ENCODE peak calls at places on chromosome 1, in ten cellular contexts. One of them, this sample, is unnamed.

GRCh38 chr1:22018583-22019559 is 17.4 kb downstream of the CELA3A start:
- DNase-seq in fibroblast of mammary gland: peak; percentile 97
- DNase-seq in EL: peak; percentile 91
- DNase-seq in NCI-H460: peak; percentile 42
- DNase-seq in Ammon's horn: peak; percentile 23
- DNase-seq in occipital lobe: no peak
- DNase-seq in naive thymus-derived CD8-positive, alpha-beta T cell: peak; percentile 38
- DNase-seq in erythroblast: peak; percentile 18
- DNase-seq in central memory CD8-positive, alpha-beta T cell: peak; percentile 46
- DNase-seq in NCI-H2171: no peak
- DNase-seq in this sample: no peak

GRCh38 chr1:21295059-21295401 is 4.8 kb upstream of the ECE1 start:
- DNase-seq in fibroblast of mammary gland: peak; percentile 80
- DNase-seq in EL: peak; percentile 38
- DNase-seq in NCI-H460: no peak
- DNase-seq in Ammon's horn: no peak
- DNase-seq in occipital lobe: no peak
- DNase-seq in naive thymus-derived CD8-positive, alpha-beta T cell: no peak
- DNase-seq in erythroblast: peak; percentile 65
- DNase-seq in central memory CD8-positive, alpha-beta T cell: no peak
- DNase-seq in NCI-H2171: no peak
- DNase-seq in this sample: no peak

GRCh38 chr1:38209986-38210385 is 163.4 kb upstream of the POU3F1 start:
- DNase-seq in fibroblast of mammary gland: no peak
- DNase-seq in EL: no peak
- DNase-seq in NCI-H460: no peak
- DNase-seq in Ammon's horn: no peak
- DNase-seq in occipital lobe: no peak
- DNase-seq in naive thymus-derived CD8-positive, alpha-beta T cell: no peak
- DNase-seq in erythroblast: no peak
- DNase-seq in central memory CD8-positive, alpha-beta T cell: no peak
- DNase-seq in NCI-H2171: peak; percentile 65
- DNase-seq in this sample: no peak

GRCh38 chr1:11851171-11851570 is 3.6 kb upstream of the NPPA start:
- DNase-seq in fibroblast of mammary gland: peak; percentile 18
- DNase-seq in EL: no peak
- DNase-seq in NCI-H460: no peak
- DNase-seq in Ammon's horn: no peak
- DNase-seq in occipital lobe: no peak
- DNase-seq in naive thymus-derived CD8-positive, alpha-beta T cell: no peak
- DNase-seq in erythroblast: no peak
- DNase-seq in central memory CD8-positive, alpha-beta T cell: no peak
- DNase-seq in NCI-H2171: no peak
- DNase-seq in this sample: no peak

GRCh38 chr1:28602536-28603439 is 10.7 kb downstream of the RAB42 start:
- DNase-seq in fibroblast of mammary gland: peak; percentile 85
- DNase-seq in EL: peak; percentile 85
- DNase-seq in NCI-H460: peak; percentile 73
- DNase-seq in Ammon's horn: peak; percentile 88
- DNase-seq in occipital lobe: peak; percentile 26
- DNase-seq in naive thymus-derived CD8-positive, alpha-beta T cell: peak; percentile 35
- DNase-seq in erythroblast: peak; percentile 78
- DNase-seq in central memory CD8-positive, alpha-beta T cell: no peak
- DNase-seq in NCI-H2171: peak; percentile 73
- DNase-seq in this sample: peak; percentile 56

GRCh38 chr1:2611034-2611501 is 21.7 kb downstream of the MMEL1 start:
- DNase-seq in fibroblast of mammary gland: no peak
- DNase-seq in EL: peak; percentile 11
- DNase-seq in NCI-H460: no peak
- DNase-seq in Ammon's horn: no peak
- DNase-seq in occipital lobe: no peak
- DNase-seq in naive thymus-derived CD8-positive, alpha-beta T cell: no peak
- DNase-seq in erythroblast: peak; percentile 48
- DNase-seq in central memory CD8-positive, alpha-beta T cell: no peak
- DNase-seq in NCI-H2171: no peak
- DNase-seq in this sample: no peak

GRCh38 chr1:203638914-203639313 is 12.3 kb downstream of the ATP2B4 start:
- DNase-seq in fibroblast of mammary gland: peak; percentile 51
- DNase-seq in EL: no peak
- DNase-seq in NCI-H460: no peak
- DNase-seq in Ammon's horn: no peak
- DNase-seq in occipital lobe: no peak
- DNase-seq in naive thymus-derived CD8-positive, alpha-beta T cell: no peak
- DNase-seq in erythroblast: no peak
- DNase-seq in central memory CD8-positive, alpha-beta T cell: no peak
- DNase-seq in NCI-H2171: peak; percentile 82
- DNase-seq in this sample: peak; percentile 87

GRCh38 chr1:211741799-211742198 is 66.4 kb upstream of the NEK2 start:
- DNase-seq in fibroblast of mammary gland: peak; percentile 11
- DNase-seq in EL: peak; percentile 13
- DNase-seq in NCI-H460: no peak
- DNase-seq in Ammon's horn: no peak
- DNase-seq in occipital lobe: no peak
- DNase-seq in naive thymus-derived CD8-positive, alpha-beta T cell: no peak
- DNase-seq in erythroblast: no peak
- DNase-seq in central memory CD8-positive, alpha-beta T cell: no peak
- DNase-seq in NCI-H2171: no peak
- DNase-seq in this sample: no peak

GRCh38 chr1:109969430-109969829 is 15.1 kb upstream of the AHCYL1 start:
- DNase-seq in fibroblast of mammary gland: peak; percentile 89
- DNase-seq in EL: peak; percentile 75
- DNase-seq in NCI-H460: no peak
- DNase-seq in Ammon's horn: no peak
- DNase-seq in occipital lobe: no peak
- DNase-seq in naive thymus-derived CD8-positive, alpha-beta T cell: no peak
- DNase-seq in erythroblast: no peak
- DNase-seq in central memory CD8-positive, alpha-beta T cell: no peak
- DNase-seq in NCI-H2171: no peak
- DNase-seq in this sample: no peak

GRCh38 chr1:44802306-44803061 is 2.3 kb downstream of the PLK3 start:
- DNase-seq in fibroblast of mammary gland: no peak
- DNase-seq in EL: no peak
- DNase-seq in NCI-H460: no peak
- DNase-seq in Ammon's horn: no peak
- DNase-seq in occipital lobe: peak; percentile 29
- DNase-seq in naive thymus-derived CD8-positive, alpha-beta T cell: no peak
- DNase-seq in erythroblast: no peak
- DNase-seq in central memory CD8-positive, alpha-beta T cell: no peak
- DNase-seq in NCI-H2171: peak; percentile 47
- DNase-seq in this sample: no peak

GRCh38 chr1:172476218-172476811 is 32.4 kb upstream of the PIGC start:
- DNase-seq in fibroblast of mammary gland: no peak
- DNase-seq in EL: peak; percentile 57
- DNase-seq in NCI-H460: no peak
- DNase-seq in Ammon's horn: no peak
- DNase-seq in occipital lobe: no peak
- DNase-seq in naive thymus-derived CD8-positive, alpha-beta T cell: no peak
- DNase-seq in erythroblast: no peak
- DNase-seq in central memory CD8-positive, alpha-beta T cell: no peak
- DNase-seq in NCI-H2171: no peak
- DNase-seq in this sample: no peak

GRCh38 chr1:246142320-246142893 is 364.7 kb downstream of the SMYD3 start:
- DNase-seq in fibroblast of mammary gland: peak; percentile 99
- DNase-seq in EL: peak; percentile 90
- DNase-seq in NCI-H460: peak; percentile 90
- DNase-seq in Ammon's horn: no peak
- DNase-seq in occipital lobe: no peak
- DNase-seq in naive thymus-derived CD8-positive, alpha-beta T cell: no peak
- DNase-seq in erythroblast: peak; percentile 68
- DNase-seq in central memory CD8-positive, alpha-beta T cell: no peak
- DNase-seq in NCI-H2171: no peak
- DNase-seq in this sample: no peak

GRCh38 chr1:235207202-235207565 is 46.1 kb upstream of the RBM34 start:
- DNase-seq in fibroblast of mammary gland: no peak
- DNase-seq in EL: no peak
- DNase-seq in NCI-H460: no peak
- DNase-seq in Ammon's horn: no peak
- DNase-seq in occipital lobe: no peak
- DNase-seq in naive thymus-derived CD8-positive, alpha-beta T cell: peak; percentile 17
- DNase-seq in erythroblast: peak; percentile 28
- DNase-seq in central memory CD8-positive, alpha-beta T cell: no peak
- DNase-seq in NCI-H2171: no peak
- DNase-seq in this sample: no peak

GRCh38 chr1:29145739-29146437 is 22.2 kb upstream of the TMEM200B start:
- DNase-seq in fibroblast of mammary gland: peak; percentile 96
- DNase-seq in EL: peak; percentile 94
- DNase-seq in NCI-H460: no peak
- DNase-seq in Ammon's horn: no peak
- DNase-seq in occipital lobe: no peak
- DNase-seq in naive thymus-derived CD8-positive, alpha-beta T cell: no peak
- DNase-seq in erythroblast: peak; percentile 89
- DNase-seq in central memory CD8-positive, alpha-beta T cell: no peak
- DNase-seq in NCI-H2171: no peak
- DNase-seq in this sample: no peak

GRCh38 chr1:206579747-206580437 is 32.4 kb downstream of the EIF2D start:
- DNase-seq in fibroblast of mammary gland: peak; percentile 79
- DNase-seq in EL: peak; percentile 64
- DNase-seq in NCI-H460: no peak
- DNase-seq in Ammon's horn: peak; percentile 85
- DNase-seq in occipital lobe: peak; percentile 25
- DNase-seq in naive thymus-derived CD8-positive, alpha-beta T cell: peak; percentile 80
- DNase-seq in erythroblast: no peak
- DNase-seq in central memory CD8-positive, alpha-beta T cell: peak; percentile 81
- DNase-seq in NCI-H2171: no peak
- DNase-seq in this sample: no peak

GRCh38 chr1:212566522-212567479 is 41.8 kb upstream of the ATF3 start:
- DNase-seq in fibroblast of mammary gland: peak; percentile 77
- DNase-seq in EL: peak; percentile 82
- DNase-seq in NCI-H460: peak; percentile 73
- DNase-seq in Ammon's horn: peak; percentile 59
- DNase-seq in occipital lobe: peak; percentile 27
- DNase-seq in naive thymus-derived CD8-positive, alpha-beta T cell: peak; percentile 18
- DNase-seq in erythroblast: peak; percentile 82
- DNase-seq in central memory CD8-positive, alpha-beta T cell: peak; percentile 33
- DNase-seq in NCI-H2171: peak; percentile 77
- DNase-seq in this sample: peak; percentile 23

GRCh38 chr1:107964397-107965111 is 426 bp downstream of the VAV3 start:
- DNase-seq in fibroblast of mammary gland: no peak
- DNase-seq in EL: peak; percentile 1
- DNase-seq in NCI-H460: no peak
- DNase-seq in Ammon's horn: no peak
- DNase-seq in occipital lobe: peak; percentile 7
- DNase-seq in naive thymus-derived CD8-positive, alpha-beta T cell: no peak
- DNase-seq in erythroblast: peak; percentile 52
- DNase-seq in central memory CD8-positive, alpha-beta T cell: peak; percentile 21
- DNase-seq in NCI-H2171: peak; percentile 58
- DNase-seq in this sample: peak; percentile 42

GRCh38 chr1:47187226-47187925 is 2.5 kb downstream of the PDZK1IP1 start:
- DNase-seq in fibroblast of mammary gland: no peak
- DNase-seq in EL: no peak
- DNase-seq in NCI-H460: no peak
- DNase-seq in Ammon's horn: no peak
- DNase-seq in occipital lobe: no peak
- DNase-seq in naive thymus-derived CD8-positive, alpha-beta T cell: no peak
- DNase-seq in erythroblast: no peak
- DNase-seq in central memory CD8-positive, alpha-beta T cell: no peak
- DNase-seq in NCI-H2171: no peak
- DNase-seq in this sample: no peak

GRCh38 chr1:51314974-51315373 is 15.4 kb downstream of the TTC39A start:
- DNase-seq in fibroblast of mammary gland: no peak
- DNase-seq in EL: no peak
- DNase-seq in NCI-H460: no peak
- DNase-seq in Ammon's horn: no peak
- DNase-seq in occipital lobe: no peak
- DNase-seq in naive thymus-derived CD8-positive, alpha-beta T cell: no peak
- DNase-seq in erythroblast: no peak
- DNase-seq in central memory CD8-positive, alpha-beta T cell: no peak
- DNase-seq in NCI-H2171: no peak
- DNase-seq in this sample: no peak

GRCh38 chr1:153566414-153567371 is 1.0 kb upstream of the S100A2 start:
- DNase-seq in fibroblast of mammary gland: peak; percentile 98
- DNase-seq in EL: peak; percentile 99
- DNase-seq in NCI-H460: peak; percentile 100
- DNase-seq in Ammon's horn: peak; percentile 65
- DNase-seq in occipital lobe: peak; percentile 73
- DNase-seq in naive thymus-derived CD8-positive, alpha-beta T cell: peak; percentile 21
- DNase-seq in erythroblast: peak; percentile 96
- DNase-seq in central memory CD8-positive, alpha-beta T cell: peak; percentile 32
- DNase-seq in NCI-H2171: peak; percentile 91
- DNase-seq in this sample: peak; percentile 98

GRCh38 chr1:56291374-56291841 is 288.0 kb downstream of the PLPP3 start:
- DNase-seq in fibroblast of mammary gland: no peak
- DNase-seq in EL: no peak
- DNase-seq in NCI-H460: no peak
- DNase-seq in Ammon's horn: no peak
- DNase-seq in occipital lobe: no peak
- DNase-seq in naive thymus-derived CD8-positive, alpha-beta T cell: no peak
- DNase-seq in erythroblast: no peak
- DNase-seq in central memory CD8-positive, alpha-beta T cell: no peak
- DNase-seq in NCI-H2171: no peak
- DNase-seq in this sample: no peak

This sample was measured in NCI-H1694 treated with DMSO at 0.1 percent for 48 hours.